ENCODE peak calls at places on chromosomes 4 and X, in seven cellular contexts. G is body of pancreas; B is GM12864; N is tibial artery; P is CD4-positive, CD25-positive, alpha-beta regulatory T cell; V is cardiac fibroblast; D is cardiac muscle cell. Y is an unnamed sample.

GRCh38 chrX:32673193-32673592 is 538.2 kb downstream of the DMD start:
- DNase-seq in V (peak; percentile 39), D (peak; percentile 17), B (no peak), P (no peak), N (no peak), G (no peak), Y (no peak)

GRCh38 chr4:72243641-72244040 is 211.8 kb downstream of the NPFFR2 start:
- DNase-seq in P (no peak), G (no peak), N (no peak), V (no peak), D (no peak), B (no peak), Y (no peak)

GRCh38 chr4:113945906-113946305 is 33.5 kb downstream of the ARSJ start:
- DNase-seq in N (no peak), V (peak; percentile 65), D (no peak), G (no peak), B (no peak), P (no peak), Y (no peak)

GRCh38 chrX:148535639-148536038 is 35.2 kb downstream of the AFF2 start:
- DNase-seq in P (no peak), B (no peak), N (no peak), D (no peak), V (no peak), G (no peak), Y (no peak)

GRCh38 chrX:71184803-71185495 is 38.1 kb upstream of the GJB1 start:
- DNase-seq in V (no peak), B (no peak), D (no peak), P (no peak), N (no peak), G (peak; percentile 58), Y (no peak)

GRCh38 chrX:82127228-82128123 is 925.6 kb downstream of the SH3BGRL start:
- DNase-seq in P (no peak), D (no peak), N (no peak), V (no peak), G (no peak), B (no peak), Y (peak; percentile 12)

GRCh38 chr4:53147711-53148110 is 218.2 kb downstream of the SCFD2 start:
- DNase-seq in P (no peak), B (no peak), D (no peak), V (no peak), G (no peak), N (no peak), Y (no peak)

GRCh38 chr4:113539408-113539807 is 222.1 kb downstream of the CAMK2D start:
- DNase-seq in N (no peak), B (no peak), V (peak; percentile 89), P (no peak), D (no peak), G (no peak), Y (peak; percentile 36)

GRCh38 chrX:39416547-39417262 is 615.4 kb downstream of the MID1IP1 start:
- DNase-seq in V (no peak), D (no peak), N (no peak), P (no peak), B (no peak), G (no peak), Y (no peak)

GRCh38 chrX:40081679-40082068 is 16.1 kb downstream of the BCOR start:
- DNase-seq in P (no peak), B (no peak), N (no peak), D (no peak), V (no peak), G (no peak), Y (no peak)

GRCh38 chr4:76430519-76431388 is 4.3 kb upstream of the SHROOM3 start:
- DNase-seq in G (peak; percentile 48), D (peak; percentile 69), B (peak; percentile 13), V (peak; percentile 77), P (peak; percentile 8), N (no peak), Y (peak; percentile 16)

GRCh38 chr4:80112236-80112635 is 39.2 kb upstream of the ANTXR2 start:
- DNase-seq in D (no peak), N (no peak), G (no peak), P (no peak), V (peak; percentile 62), B (no peak), Y (no peak)

GRCh38 chr4:140533951-140534480 is 10.0 kb downstream of the ELMOD2 start:
- DNase-seq in P (no peak), N (no peak), D (no peak), V (peak; percentile 88), G (no peak), B (no peak), Y (no peak)

GRCh38 chr4:176034936-176035335 is 30.7 kb upstream of the WDR17 start:
- DNase-seq in B (no peak), P (no peak), G (no peak), N (no peak), V (no peak), D (no peak), Y (no peak)

GRCh38 chr4:145909773-145910172 is 28.9 kb downstream of the ZNF827 start:
- DNase-seq in G (peak; percentile 13), B (no peak), P (no peak), N (no peak), V (no peak), D (no peak), Y (no peak)

GRCh38 chr4:183783933-183784622 is 121.0 kb upstream of the STOX2 start:
- DNase-seq in D (peak; percentile 26), V (peak; percentile 74), B (no peak), G (peak; percentile 36), P (no peak), N (no peak), Y (no peak)

GRCh38 chr4:38306482-38307071 is 346.4 kb downstream of the PTTG2 start:
- DNase-seq in P (peak; percentile 22), B (peak; percentile 89), G (no peak), N (no peak), D (no peak), V (no peak), Y (peak; percentile 76)

GRCh38 chr4:87032884-87033533 is 98.2 kb downstream of the AFF1 start:
- DNase-seq in V (peak; percentile 89), N (no peak), D (no peak), G (no peak), B (no peak), P (no peak), Y (no peak)

GRCh38 chr4:88230953-88231835 is 53.2 kb downstream of the PPM1K start:
- DNase-seq in V (peak; percentile 31), B (no peak), D (no peak), N (no peak), P (peak; percentile 22), G (no peak), Y (no peak)

GRCh38 chrX:69140837-69141236 is 24.4 kb downstream of the PJA1 start:
- DNase-seq in D (no peak), P (no peak), N (no peak), B (no peak), G (no peak), V (no peak), Y (no peak)

GRCh38 chr4:61531188-61531587 is 331.1 kb downstream of the ADGRL3 start:
- DNase-seq in D (no peak), G (no peak), P (no peak), B (no peak), N (no peak), V (no peak), Y (no peak)

GRCh38 chrX:30941898-30942297 is 52.8 kb upstream of the TAB3 start:
- DNase-seq in N (no peak), G (no peak), V (no peak), D (no peak), B (no peak), P (no peak), Y (no peak)

GRCh38 chr4:95729596-95729995 is 110.3 kb upstream of the PDHA2 start:
- DNase-seq in G (no peak), V (no peak), B (no peak), D (no peak), P (no peak), N (no peak), Y (no peak)

GRCh38 chr4:86934147-86934771 is 552 bp upstream of the AFF1 start:
- DNase-seq in D (peak; percentile 31), G (no peak), B (no peak), N (no peak), P (no peak), V (no peak), Y (no peak)

GRCh38 chr4:108171541-108172230 is 3.0 kb upstream of the LEF1 start:
- DNase-seq in B (no peak), N (no peak), P (peak; percentile 77), D (no peak), G (no peak), V (no peak), Y (peak; percentile 15)

GRCh38 chr4:141686929-141687328 is 50.5 kb downstream of the IL15 start:
- DNase-seq in V (peak; percentile 49), P (no peak), G (peak; percentile 56), D (no peak), N (no peak), B (no peak), Y (no peak)

GRCh38 chr4:109406337-109406931 is 27.2 kb upstream of the SEC24B start:
- DNase-seq in G (peak; percentile 51), D (peak; percentile 63), V (peak; percentile 81), P (peak; percentile 39), N (no peak), B (peak; percentile 35), Y (no peak)

DNA sequence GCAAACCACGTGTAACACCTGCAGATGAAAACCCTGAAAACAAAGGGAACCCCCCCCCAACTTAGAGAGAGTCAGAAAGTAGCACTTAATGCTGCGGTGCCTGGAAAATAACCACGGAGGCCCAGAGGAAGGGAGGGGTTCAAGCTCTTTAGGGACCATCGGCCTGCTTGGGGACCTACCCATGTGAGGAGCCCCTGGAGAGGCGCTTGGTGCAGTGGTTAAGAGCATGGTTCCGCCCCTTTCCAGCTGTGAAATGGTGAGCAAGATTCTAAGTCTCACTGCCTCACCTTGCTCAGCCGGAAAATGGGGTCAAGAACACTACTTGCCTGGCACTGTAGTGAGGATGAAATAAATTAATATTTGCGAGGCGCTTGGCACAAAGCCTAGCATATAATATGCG is 13.8 kb downstream of the SLC25A5 start:
- DNase-seq in V (no peak), N (no peak), G (no peak), D (no peak), B (no peak), P (no peak), Y (no peak)
- H3K4me3 ChIP-seq in V (peak overlapping the region; percentile 40), N (peak overlapping the region; percentile 44), G (no peak overlapping the region), D (peak overlapping the region; percentile 20), B (no peak overlapping the region), P (peak overlapping the region; percentile 51), Y (no peak overlapping the region)

GRCh38 chrX:136198678-136199243 is 51.4 kb downstream of the FHL1 start:
- DNase-seq in V (peak; percentile 30), B (no peak), D (no peak), G (no peak), N (no peak), P (no peak), Y (no peak)
- H3K4me3 ChIP-seq in V (no peak overlapping the region), B (no peak overlapping the region), D (no peak overlapping the region), G (no peak overlapping the region), N (peak overlapping the region; percentile 49), P (no peak overlapping the region), Y (no peak overlapping the region)

GRCh38 chr4:57078685-57079521 is 31.3 kb downstream of the IGFBP7 start:
- DNase-seq in D (peak; percentile 85), V (peak; percentile 75), B (no peak), G (peak; percentile 59), P (no peak), N (no peak), Y (no peak)
- H3K4me3 ChIP-seq in D (no peak overlapping the region), V (no peak overlapping the region), B (no peak overlapping the region), G (no peak overlapping the region), P (no peak overlapping the region), N (no peak overlapping the region), Y (no peak overlapping the region)

DNA sequence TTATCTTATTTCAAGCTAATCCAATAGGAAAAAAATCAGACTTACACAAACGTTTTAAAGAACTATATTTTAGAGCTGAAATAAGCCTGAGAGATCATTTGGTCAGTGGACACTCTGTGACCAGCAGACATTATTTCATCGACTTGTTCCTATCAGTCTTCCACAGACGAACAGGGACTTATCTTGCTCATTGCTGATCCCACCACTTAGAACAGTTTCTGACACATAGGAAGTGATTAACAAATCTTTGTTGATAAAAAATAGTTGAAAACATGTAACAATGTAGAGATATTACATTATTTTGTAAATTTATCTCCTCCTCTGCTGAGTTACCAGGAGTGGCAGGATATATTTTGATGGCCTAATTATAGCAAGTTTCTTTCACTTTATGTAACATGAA is 65.8 kb downstream of the TAPT1 start:
- DNase-seq in V (no peak), N (no peak), G (no peak), P (no peak), D (no peak), B (no peak), Y (no peak)
- H3K4me3 ChIP-seq in V (no peak overlapping the region), N (no peak overlapping the region), G (no peak overlapping the region), P (no peak overlapping the region), D (no peak overlapping the region), B (no peak overlapping the region), Y (no peak overlapping the region)